ENCODE peak calls at places on chromosomes 11 and 22, in five cellular contexts. F is fibroblast of pulmonary artery, S is brain microvascular endothelial cell, B is lower leg skin, K is PC-3. T is an unnamed sample.
A peak's percentile ranks its signal among the peaks of the same experiment; 100 is the strongest.

GRCh38 chr11:86508604-86509471 is 134.2 kb downstream of the CCDC81 start:
- DNase-seq in F (no peak), S (no peak), B (no peak), K (peak; percentile 92), T (peak; percentile 34)

GRCh38 chr11:68328374-68329091 is 16.1 kb downstream of the LRP5 start:
- DNase-seq in F (peak; percentile 53), S (no peak), B (no peak), K (no peak), T (no peak)

GRCh38 chr11:67415501-67416304 is at the start of gene CARNS1:
- DNase-seq in F (no peak), S (no peak), B (no peak), K (no peak), T (no peak)

GRCh38 chr11:33160147-33160546 is 1.1 kb downstream of the CSTF3 start:
- DNase-seq in F (peak; percentile 61), S (peak; percentile 38), B (no peak), K (peak; percentile 47), T (peak; percentile 40)

GRCh38 chr22:38067028-38067415 is 9.8 kb downstream of the PICK1 start:
- DNase-seq in F (no peak), S (no peak), B (peak; percentile 60), K (no peak), T (no peak)

GRCh38 chr11:50074161-50074560 is 41.5 kb downstream of the OR4C45 start:
- DNase-seq in F (no peak), S (no peak), B (no peak), K (no peak), T (no peak)

GRCh38 chr11:79413258-79413657 is 27.6 kb downstream of the TENM4 start:
- DNase-seq in F (peak; percentile 85), S (peak; percentile 87), B (peak; percentile 75), K (no peak), T (peak; percentile 72)

GRCh38 chr22:28909375-28909774 is 26.0 kb downstream of the ZNRF3 start:
- DNase-seq in F (peak; percentile 34), S (peak; percentile 62), B (no peak), K (no peak), T (no peak)

GRCh38 chr22:22450343-22450839 is 58.2 kb downstream of the ZNF280B start:
- DNase-seq in F (no peak), S (no peak), B (peak; percentile 33), K (no peak), T (no peak)

GRCh38 chr11:106858200-106858599 is 160.1 kb downstream of the GUCY1A2 start:
- DNase-seq in F (no peak), S (no peak), B (no peak), K (no peak), T (no peak)

GRCh38 chr11:86671386-86672006 is 920 bp downstream of the ME3 start:
- DNase-seq in F (peak; percentile 26), S (no peak), B (peak; percentile 55), K (peak; percentile 56), T (peak; percentile 36)

GRCh38 chr22:17205432-17205831 is 13.8 kb downstream of the ADA2 start:
- DNase-seq in F (no peak), S (no peak), B (no peak), K (no peak), T (no peak)

GRCh38 chr11:46665356-46665755 is 35.1 kb downstream of the ARHGAP1 start:
- DNase-seq in F (no peak), S (no peak), B (no peak), K (no peak), T (no peak)

GRCh38 chr22:36079041-36079440 is 50.4 kb upstream of the RBFOX2 start:
- DNase-seq in F (no peak), S (no peak), B (no peak), K (no peak), T (no peak)

GRCh38 chr11:44989831-44990566 is 39.3 kb upstream of the TP53I11 start:
- DNase-seq in F (peak; percentile 38), S (no peak), B (peak; percentile 63), K (no peak), T (peak; percentile 38)

GRCh38 chr22:19597399-19597735 is 73.2 kb upstream of the CLDN5 start:
- DNase-seq in F (no peak), S (no peak), B (no peak), K (no peak), T (no peak)

DNA sequence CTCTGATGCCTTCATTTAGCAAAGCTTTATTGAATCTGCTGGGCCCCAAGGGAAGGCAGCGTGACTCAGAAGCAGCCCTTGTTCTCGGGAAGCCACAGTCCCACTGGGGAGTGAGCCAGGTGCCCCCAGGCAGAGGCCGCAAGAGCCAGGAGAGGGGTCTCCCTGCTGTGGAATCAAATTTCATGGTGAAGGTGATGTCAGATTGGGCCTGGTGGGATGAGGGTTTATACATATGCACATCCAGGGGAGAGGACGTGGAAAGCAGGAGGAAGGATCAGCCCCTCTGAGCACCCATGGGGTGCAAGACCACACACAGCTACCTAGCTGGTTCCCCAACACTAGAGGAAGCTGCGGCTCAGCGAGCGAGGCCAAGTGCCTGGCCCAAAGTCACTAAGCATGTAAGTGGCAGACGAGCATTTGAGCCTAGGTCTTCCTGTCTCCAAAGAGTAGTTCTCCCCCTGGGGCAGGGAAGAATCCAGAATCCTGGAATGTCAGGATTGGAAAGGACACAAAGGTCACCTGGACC is 2.0 kb downstream of the SYNGR1 start:
- DNase-seq in F (no peak), S (peak; percentile 62), B (no peak), K (no peak), T (peak; percentile 47)
- TF ChIP-seq CTCF in F (no peak), S (no peak), B (no peak), K (no peak), T (no peak)

GRCh38 chr11:101100601-101101000 is 29.0 kb downstream of the PGR start:
- DNase-seq in F (no peak), S (no peak), B (no peak), K (no peak), T (no peak)

DNA sequence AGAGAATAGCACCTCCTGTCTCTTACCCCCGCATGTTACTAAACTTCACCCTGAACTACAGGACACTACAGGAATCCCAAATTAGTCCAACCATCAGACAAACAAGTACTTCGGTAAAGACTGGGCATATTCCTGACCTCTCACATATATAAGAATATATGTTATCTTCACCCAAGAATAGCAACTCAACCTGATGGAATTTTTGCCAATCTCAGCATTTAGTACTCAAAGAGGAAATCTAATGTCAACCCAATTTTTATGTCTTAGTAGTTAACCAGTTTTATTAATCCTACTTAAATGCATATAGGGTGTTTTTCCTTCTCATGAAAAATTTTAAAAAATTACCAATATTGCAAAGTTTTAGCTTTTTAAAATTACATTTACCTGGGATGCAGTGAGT is 26.2 kb downstream of the PGR start:
- DNase-seq in F (no peak), S (no peak), B (no peak), K (no peak), T (no peak)
- H3K4me3 ChIP-seq in F (no peak overlapping the region), S (no peak overlapping the region), B (no peak overlapping the region), K (no peak overlapping the region), T (no peak overlapping the region)

GRCh38 chr11:125627236-125627910 is 2.4 kb downstream of the CHEK1 start:
- DNase-seq in F (peak; percentile 18), S (no peak), B (no peak), K (peak; percentile 27), T (no peak)
- TF ChIP-seq CTCF in F (no peak), S (no peak), B (no peak), K (no peak), T (no peak)

GRCh38 chr11:125110506-125110905 is 920 bp downstream of the TMEM218 start:
- DNase-seq in F (no peak), S (no peak), B (no peak), K (no peak), T (no peak)
- H3K4me3 ChIP-seq in F (peak overlapping the region; percentile 87), S (peak overlapping the region; percentile 92), B (no peak overlapping the region), K (peak overlapping the region; percentile 99), T (peak overlapping the region; percentile 82)

T was measured in epithelial cell of esophagus.